ENCODE peak calls at places on chromosomes 13 and 19, in eight cellular contexts. V is heart right ventricle; Q is activated B cell treated with CpG ODN at 0.5 μM for 24 hours; L is CD4-positive, alpha-beta T cell; K is RWPE1; H is BJ; J is stomach; E is osteocyte. M is an unnamed sample.

GRCh38 chr19:48964205-48965032 is 690 bp upstream of the FTL start:
- DNase-seq in V (no peak), Q (no peak), L (no peak), K (no peak), H (no peak), J (peak), E (no peak), M (no peak)

GRCh38 chr19:17524651-17525050 is 13.2 kb downstream of the PGLS start:
- DNase-seq in V (no peak), Q (no peak), L (no peak), K (no peak), H (no peak), J (no peak), E (no peak), M (no peak)

GRCh38 chr19:28569132-28570114 is 643.5 kb downstream of the UQCRFS1 start:
- DNase-seq in V (no peak), Q (no peak), L (no peak), K (no peak), H (no peak), J (no peak), E (no peak), M (no peak)

GRCh38 chr19:7373862-7374261 is 25.1 kb downstream of the ARHGEF18 start:
- DNase-seq in V (no peak), Q (no peak), L (no peak), K (no peak), H (no peak), J (no peak), E (no peak), M (no peak)

GRCh38 chr13:113023217-113023597 is 54.2 kb downstream of the MCF2L start:
- DNase-seq in V (peak), Q (no peak), L (no peak), K (no peak), H (no peak), J (no peak), E (no peak), M (no peak)

GRCh38 chr19:41376241-41376997 is at the start of gene TMEM91:
- DNase-seq in V (peak), Q (no peak), L (no peak), K (no peak), H (no peak), J (peak), E (no peak), M (no peak)

GRCh38 chr13:67230774-67231480 is 791 bp upstream of the PCDH9 start:
- DNase-seq in V (peak), Q (peak), L (no peak), K (peak), H (no peak), J (peak), E (peak), M (peak)

GRCh38 chr13:99033814-99034213 is 56.0 kb upstream of the DOCK9 start:
- DNase-seq in V (no peak), Q (no peak), L (no peak), K (peak), H (no peak), J (no peak), E (no peak), M (no peak)

GRCh38 chr13:113978741-113979481 is 5.0 kb upstream of the C13orf46 start:
- DNase-seq in V (no peak), Q (no peak), L (no peak), K (no peak), H (no peak), J (peak), E (no peak), M (no peak)

GRCh38 chr13:45705145-45705695 is 3.1 kb downstream of the CBY2 start:
- DNase-seq in V (no peak), Q (no peak), L (no peak), K (no peak), H (no peak), J (no peak), E (no peak), M (no peak)

GRCh38 chr19:45496349-45496953 is 396 bp downstream of the RTN2 start:
- DNase-seq in V (peak), Q (peak), L (peak), K (no peak), H (no peak), J (no peak), E (no peak), M (peak)

GRCh38 chr13:112733112-112733511 is 43.3 kb downstream of the ATP11A start:
- DNase-seq in V (no peak), Q (no peak), L (no peak), K (no peak), H (no peak), J (no peak), E (no peak), M (no peak)

GRCh38 chr13:99269627-99270252 is 11.6 kb upstream of the GPR18 start:
- DNase-seq in V (no peak), Q (no peak), L (no peak), K (peak), H (no peak), J (no peak), E (no peak), M (peak)

GRCh38 chr19:39403331-39404312 is 3.0 kb upstream of the ZFP36 start:
- DNase-seq in V (peak), Q (peak), L (peak), K (peak), H (peak), J (peak), E (peak), M (peak)

GRCh38 chr13:106418556-106418955 is 116.9 kb downstream of the EFNB2 start:
- DNase-seq in V (no peak), Q (no peak), L (no peak), K (no peak), H (peak), J (no peak), E (no peak), M (no peak)

GRCh38 chr13:44244288-44244687 is 129.3 kb upstream of the SERP2 start:
- DNase-seq in V (no peak), Q (no peak), L (no peak), K (no peak), H (no peak), J (no peak), E (no peak), M (no peak)

GRCh38 chr13:79445968-79446645 is 34.8 kb upstream of the NDFIP2 start:
- DNase-seq in V (no peak), Q (no peak), L (peak), K (no peak), H (no peak), J (no peak), E (no peak), M (no peak)

GRCh38 chr19:19405919-19406877 is 723 bp downstream of the GATAD2A start:
- DNase-seq in V (peak), Q (peak), L (peak), K (peak), H (no peak), J (peak), E (no peak), M (peak)

GRCh38 chr13:80083516-80084085 is 257.3 kb downstream of the SPRY2 start:
- DNase-seq in V (no peak), Q (no peak), L (no peak), K (no peak), H (no peak), J (no peak), E (no peak), M (no peak)

GRCh38 chr19:52541608-52542007 is 14.1 kb downstream of the ZNF808 start:
- DNase-seq in V (no peak), Q (no peak), L (no peak), K (no peak), H (no peak), J (no peak), E (no peak), M (no peak)
- TF ChIP-seq CTCF in V (no peak), Q (no peak), L (no peak), K (no peak), H (no peak), J (no peak), E (no peak), M (no peak)

DNA sequence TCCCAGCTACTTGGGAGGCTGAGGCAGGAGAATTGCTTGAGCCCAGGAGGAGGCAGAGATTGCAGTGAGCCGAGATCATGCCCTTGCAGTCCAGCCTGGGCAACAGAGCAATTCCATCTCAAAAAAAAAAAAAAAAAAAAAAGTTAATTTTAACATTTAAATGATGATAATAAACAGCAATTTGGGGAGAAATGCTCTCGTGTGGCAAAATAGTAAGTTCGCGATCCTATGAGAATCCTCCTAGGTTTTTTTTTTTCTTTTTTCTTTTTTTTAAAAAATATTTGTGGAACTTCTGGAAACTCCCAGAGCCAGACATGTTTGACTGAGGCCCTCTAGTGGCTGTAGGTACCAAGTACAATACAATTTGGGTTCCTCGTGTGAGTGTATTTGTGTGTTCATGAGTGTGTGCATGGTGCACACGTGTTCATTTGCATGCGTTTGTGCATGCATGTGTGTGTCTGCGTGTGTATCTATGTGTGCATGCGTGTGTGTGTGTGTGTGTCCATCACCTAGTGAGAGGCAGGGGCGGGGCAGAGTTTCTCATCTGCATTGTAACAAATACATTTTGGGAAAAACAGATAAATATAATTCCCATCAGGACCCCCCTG is 31.2 kb downstream of the TMPRSS9 start:
- DNase-seq in V (no peak), Q (no peak), L (peak), K (peak), H (no peak), J (peak), E (no peak), M (peak)
- TF ChIP-seq CTCF in V (peak), Q (peak), L (peak), K (peak), H (peak), J (peak), E (peak), M (peak)

GRCh38 chr13:33696530-33696929 is 121.4 kb upstream of the RFC3 start:
- DNase-seq in V (no peak), Q (no peak), L (no peak), K (no peak), H (no peak), J (no peak), E (no peak), M (no peak)
- TF ChIP-seq CTCF in V (no peak), Q (no peak), L (no peak), K (no peak), H (no peak), J (no peak), E (no peak), M (no peak)

DNA sequence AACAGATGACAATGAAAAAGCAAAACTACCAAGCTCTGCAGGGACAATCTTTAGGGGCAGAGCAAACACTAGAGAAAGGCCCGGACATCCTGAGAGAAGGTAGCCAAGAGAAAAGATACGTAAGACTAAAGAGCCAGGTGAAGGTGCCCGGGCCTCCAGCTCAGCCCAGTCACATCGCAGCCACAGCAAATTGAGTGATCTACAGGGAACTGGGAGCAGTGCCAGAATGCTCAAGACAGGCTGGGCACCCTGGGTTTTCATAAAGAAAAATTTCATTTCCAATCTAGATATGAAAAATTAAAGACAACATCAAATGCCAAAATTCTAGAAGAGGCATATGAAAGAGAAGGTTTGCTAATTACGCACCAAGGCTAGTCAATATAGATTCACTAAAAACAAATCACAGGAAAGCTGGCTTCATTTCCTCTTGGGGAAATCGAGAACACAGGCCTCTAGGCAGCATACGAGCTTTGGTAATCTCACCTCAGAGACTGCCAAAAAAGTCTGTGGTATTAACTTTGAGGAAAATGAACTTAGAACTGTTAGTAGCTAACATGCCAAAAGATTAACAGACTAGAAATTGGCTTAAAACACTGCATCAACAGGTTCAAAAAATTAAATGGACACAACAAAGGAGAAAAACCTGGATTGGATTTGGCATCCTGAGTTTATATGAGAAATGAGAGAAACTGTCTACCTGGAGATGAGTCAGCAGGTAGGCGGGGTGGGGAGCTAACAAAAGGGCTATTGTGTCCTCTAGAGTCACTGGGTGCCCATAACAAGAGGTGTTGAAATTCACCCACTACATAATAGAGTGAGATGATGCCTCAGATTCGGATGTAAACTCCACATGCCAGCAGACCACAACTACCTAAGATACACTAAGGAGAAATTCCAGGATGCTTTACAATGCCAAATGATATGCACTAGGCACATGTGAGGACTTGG is 6.6 kb downstream of the ANKRD10 start:
- DNase-seq in V (no peak), Q (no peak), L (no peak), K (peak), H (no peak), J (peak), E (no peak), M (no peak)
- TF ChIP-seq CTCF in V (no peak), Q (no peak), L (no peak), K (no peak), H (no peak), J (no peak), E (no peak), M (no peak)

GRCh38 chr13:42367836-42368235 is 95.9 kb downstream of the AKAP11 start:
- DNase-seq in V (no peak), Q (no peak), L (no peak), K (no peak), H (no peak), J (no peak), E (no peak), M (no peak)

GRCh38 chr13:42364613-42365000 is 92.7 kb downstream of the AKAP11 start:
- DNase-seq in V (no peak), Q (no peak), L (no peak), K (no peak), H (no peak), J (no peak), E (no peak), M (no peak)

GRCh38 chr13:42360046-42360445 is 88.1 kb downstream of the AKAP11 start:
- DNase-seq in V (no peak), Q (no peak), L (no peak), K (no peak), H (no peak), J (no peak), E (no peak), M (no peak)

GRCh38 chr13:42361701-42362100 is 89.7 kb downstream of the AKAP11 start:
- DNase-seq in V (no peak), Q (no peak), L (no peak), K (no peak), H (no peak), J (no peak), E (no peak), M (no peak)

DNA sequence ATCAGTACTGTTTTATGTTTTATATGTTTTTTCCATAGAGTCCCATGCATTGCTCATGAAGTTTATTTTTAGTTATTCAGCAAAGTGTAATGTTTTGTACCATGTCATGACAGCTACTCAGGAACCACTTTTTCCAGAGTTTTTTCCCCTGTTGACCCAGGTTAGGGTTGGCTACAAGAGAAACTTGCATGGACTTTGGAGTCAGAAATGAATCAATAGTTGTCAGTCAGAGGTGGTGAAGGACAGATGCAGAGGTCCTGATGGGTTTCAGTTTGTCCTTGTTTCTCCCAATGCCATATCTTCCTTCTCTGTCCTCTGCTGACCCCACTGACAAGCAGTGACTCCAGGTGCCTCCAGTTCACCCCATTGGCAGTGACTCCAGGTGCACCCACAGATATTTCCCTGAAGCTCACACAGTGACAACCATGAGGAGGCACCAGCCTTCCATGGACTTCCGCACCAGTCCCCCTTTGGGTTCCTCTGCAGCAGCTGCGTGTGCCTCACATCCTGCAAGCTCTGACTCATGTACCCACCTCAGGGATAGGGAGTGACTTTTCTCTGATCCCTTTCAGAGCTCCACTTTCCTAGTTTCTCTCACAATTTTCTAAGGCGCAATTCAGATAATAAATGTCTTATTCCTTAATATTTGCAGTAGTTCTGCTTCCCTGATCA is 92.1 kb downstream of the AKAP11 start:
- DNase-seq in V (no peak), Q (no peak), L (no peak), K (peak), H (no peak), J (no peak), E (no peak), M (no peak)
- TF ChIP-seq CTCF in V (no peak), Q (no peak), L (no peak), K (no peak), H (no peak), J (no peak), E (no peak), M (no peak)